ENCODE peak calls at places on chromosomes 3 and 15, in ten cellular contexts. R, O, S, X, F, V, K, W, N and L are unnamed samples.

GRCh38 chr3:177452487-177452886 is 255.2 kb upstream of the TBL1XR1 start:
- DNase-seq in R (no peak), O (no peak), S (no peak), X (peak), F (no peak), V (no peak), K (no peak), W (no peak), N (no peak), L (peak)

GRCh38 chr3:167839460-167839859 is 103.9 kb downstream of the SERPINI1 start:
- DNase-seq in R (no peak), O (no peak), S (no peak), X (no peak), F (no peak), V (no peak), K (no peak), W (no peak), N (no peak), L (peak)

GRCh38 chr3:187165144-187165543 is 25.8 kb upstream of the RPL39L start:
- DNase-seq in R (no peak), O (no peak), S (peak), X (no peak), F (no peak), V (no peak), K (peak), W (no peak), N (no peak), L (peak)

GRCh38 chr3:159902531-159903314 is 85.9 kb upstream of the IL12A start:
- DNase-seq in R (no peak), O (no peak), S (no peak), X (no peak), F (no peak), V (no peak), K (no peak), W (no peak), N (no peak), L (no peak)

GRCh38 chr15:38226867-38227266 is 25.8 kb upstream of the SPRED1 start:
- DNase-seq in R (peak), O (no peak), S (peak), X (peak), F (no peak), V (peak), K (no peak), W (no peak), N (no peak), L (peak)

GRCh38 chr3:126034481-126035361 is 49.2 kb downstream of the SLC41A3 start:
- DNase-seq in R (peak), O (no peak), S (no peak), X (no peak), F (no peak), V (no peak), K (no peak), W (no peak), N (no peak), L (no peak)

GRCh38 chr15:78110916-78111475 is 18.6 kb downstream of the SH2D7 start:
- DNase-seq in R (no peak), O (no peak), S (no peak), X (no peak), F (peak), V (no peak), K (no peak), W (no peak), N (no peak), L (no peak)

GRCh38 chr3:14518893-14519292 is 21.2 kb downstream of the GRIP2 start:
- DNase-seq in R (no peak), O (no peak), S (no peak), X (no peak), F (no peak), V (no peak), K (no peak), W (peak), N (no peak), L (no peak)

GRCh38 chr3:23240386-23240785 is 37.3 kb downstream of the UBE2E2 start:
- DNase-seq in R (no peak), O (no peak), S (no peak), X (no peak), F (no peak), V (no peak), K (no peak), W (no peak), N (no peak), L (no peak)

GRCh38 chr3:23421811-23422510 is 218.8 kb downstream of the UBE2E2 start:
- DNase-seq in R (no peak), O (no peak), S (no peak), X (no peak), F (no peak), V (no peak), K (no peak), W (no peak), N (no peak), L (no peak)

GRCh38 chr3:17967111-17967510 is 224.7 kb upstream of the TBC1D5 start:
- DNase-seq in R (no peak), O (no peak), S (no peak), X (no peak), F (no peak), V (no peak), K (no peak), W (no peak), N (no peak), L (no peak)

DNA sequence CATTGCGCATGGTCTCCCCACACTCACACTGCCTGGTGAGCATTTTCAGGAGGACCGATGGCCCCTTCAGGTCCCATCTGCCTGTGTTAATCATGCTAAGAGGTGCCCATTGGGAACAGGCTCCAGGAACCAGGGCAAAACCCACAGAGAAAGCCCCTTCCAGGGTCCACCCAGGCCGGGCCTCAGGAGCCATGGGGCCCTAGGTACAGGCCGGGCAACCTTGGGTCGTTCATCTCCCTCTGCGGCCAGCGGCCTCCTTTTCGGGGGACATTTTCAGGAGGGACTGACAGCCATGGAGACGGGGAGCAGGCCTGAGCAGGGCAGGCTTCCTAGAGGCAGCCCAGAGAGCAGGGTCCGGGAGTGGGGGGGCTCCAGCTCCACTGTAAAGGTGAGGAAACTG is 68.0 kb upstream of the TAMM41 start:
- DNase-seq in R (peak), O (no peak), S (no peak), X (no peak), F (no peak), V (no peak), K (no peak), W (no peak), N (no peak), L (no peak)
- H3K27ac ChIP-seq in R (no peak), O (no peak), S (no peak), X (no peak), F (no peak), V (no peak), K (no peak), W (no peak), N (no peak), L (no peak)

GRCh38 chr15:51971353-51972133 is at the start of gene LEO1:
- DNase-seq in R (peak), O (peak), S (peak), X (peak), F (peak), V (peak), K (peak), W (peak), N (peak), L (peak)
- TF ChIP-seq CTCF in R (peak), O (no peak), S (no peak), X (peak), F (peak), V (peak), K (peak), W (peak), N (peak), L (no peak)

DNA sequence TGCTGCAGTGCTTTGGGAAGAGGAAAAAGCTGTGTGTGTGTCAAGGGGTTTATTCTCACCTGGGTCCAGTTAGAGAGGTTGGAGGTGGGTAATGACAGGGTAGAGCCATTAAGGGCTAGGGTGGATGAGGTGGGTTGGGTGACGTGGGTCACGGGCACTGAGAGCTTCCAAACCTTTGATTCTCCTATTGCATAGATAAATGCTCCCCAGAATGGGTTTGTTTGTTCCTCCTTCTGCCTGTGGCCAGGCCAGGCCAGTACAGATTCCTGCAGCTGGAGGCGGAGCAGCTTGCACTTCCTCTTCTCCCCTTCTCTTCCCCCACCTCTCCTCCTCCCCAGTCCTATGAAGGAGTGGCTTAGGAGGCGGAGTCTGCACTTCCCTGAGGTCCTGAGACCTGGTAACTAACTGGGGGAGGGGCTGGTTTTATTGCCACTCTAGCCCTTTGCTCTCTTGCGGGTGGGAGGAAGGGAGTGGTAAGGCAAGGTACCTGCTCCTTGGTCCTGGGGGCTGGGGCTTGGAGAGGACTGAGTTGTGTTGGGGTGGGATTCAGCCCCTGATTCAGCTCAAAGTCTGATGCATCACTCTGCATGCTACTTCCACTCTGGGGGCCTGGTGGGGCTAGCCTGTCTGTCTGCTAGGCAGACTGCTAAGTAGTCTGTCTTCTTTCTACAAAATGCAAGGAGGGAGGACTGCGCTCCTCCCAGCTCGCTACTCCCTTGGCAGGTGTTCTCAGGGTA is 3.5 kb downstream of the SPINT1 start:
- DNase-seq in R (peak), O (peak), S (no peak), X (no peak), F (peak), V (no peak), K (no peak), W (peak), N (no peak), L (peak)
- H3K27ac ChIP-seq in R (peak), O (no peak), S (no peak), X (no peak), F (peak), V (no peak), K (no peak), W (peak), N (no peak), L (peak)

GRCh38 chr3:1552831-1553230 is 460.0 kb downstream of the CNTN6 start:
- DNase-seq in R (no peak), O (no peak), S (no peak), X (no peak), F (no peak), V (no peak), K (no peak), W (no peak), N (no peak), L (no peak)
- TF ChIP-seq CTCF in R (no peak), O (no peak), S (no peak), X (no peak), F (no peak), V (no peak), K (no peak), W (no peak), N (no peak), L (no peak)

GRCh38 chr15:55993111-55993803 is at the start of gene NEDD4:
- DNase-seq in R (peak), O (peak), S (no peak), X (peak), F (peak), V (peak), K (peak), W (peak), N (peak), L (peak)

GRCh38 chr15:55991841-55992768 is 1.3 kb downstream of the NEDD4 start:
- DNase-seq in R (no peak), O (no peak), S (no peak), X (no peak), F (no peak), V (no peak), K (no peak), W (no peak), N (no peak), L (no peak)

GRCh38 chr15:55993804-55994539 is 560 bp upstream of the NEDD4 start:
- DNase-seq in R (no peak), O (no peak), S (no peak), X (peak), F (no peak), V (no peak), K (no peak), W (no peak), N (no peak), L (peak)

GRCh38 chr15:55990986-55991385 is 2.4 kb downstream of the NEDD4 start:
- DNase-seq in R (no peak), O (no peak), S (no peak), X (no peak), F (no peak), V (no peak), K (no peak), W (no peak), N (no peak), L (no peak)

GRCh38 chr15:55992769-55993110 is 672 bp downstream of the NEDD4 start:
- DNase-seq in R (no peak), O (no peak), S (no peak), X (peak), F (no peak), V (no peak), K (no peak), W (no peak), N (no peak), L (no peak)
- H3K27ac ChIP-seq in R (peak), O (peak), S (peak), X (peak), F (peak), V (peak), K (no peak), W (peak), N (peak), L (peak)

GRCh38 chr3:10974131-10974530 is 18.4 kb upstream of the SLC6A1 start:
- DNase-seq in R (no peak), O (no peak), S (no peak), X (no peak), F (peak), V (no peak), K (no peak), W (no peak), N (no peak), L (no peak)

GRCh38 chr3:10974746-10975375 is 17.7 kb upstream of the SLC6A1 start:
- DNase-seq in R (no peak), O (no peak), S (no peak), X (no peak), F (peak), V (no peak), K (no peak), W (no peak), N (no peak), L (no peak)

GRCh38 chr3:10975695-10976234 is 16.8 kb upstream of the SLC6A1 start:
- DNase-seq in R (no peak), O (no peak), S (no peak), X (no peak), F (no peak), V (no peak), K (no peak), W (no peak), N (no peak), L (no peak)

GRCh38 chr3:10972359-10972758 is 20.2 kb upstream of the SLC6A1 start:
- DNase-seq in R (no peak), O (no peak), S (no peak), X (no peak), F (peak), V (no peak), K (no peak), W (no peak), N (no peak), L (no peak)

GRCh38 chr3:10973196-10973595 is 19.4 kb upstream of the SLC6A1 start:
- DNase-seq in R (no peak), O (no peak), S (no peak), X (no peak), F (peak), V (no peak), K (no peak), W (no peak), N (no peak), L (no peak)
- TF ChIP-seq CTCF in R (no peak), O (no peak), S (no peak), X (no peak), F (no peak), V (no peak), K (no peak), W (no peak), N (no peak), L (no peak)